ENCODE peak calls at places on chromosome 4, in five cellular contexts. D is central memory CD4-positive, alpha-beta T cell; Z is ureter; N is dermis microvascular lymphatic vessel endothelial cell; R is endothelial cell. A is an unnamed sample.
A peak's percentile ranks its signal among the peaks of the same experiment; 100 is the strongest.

GRCh38 chr4:169398294-169398693 is 127.5 kb upstream of the SH3RF1 start:
- DNase-seq in D (no peak), R (no peak), Z (no peak), N (peak; percentile 84), A (no peak)

GRCh38 chr4:78092850-78093249 is 35.7 kb downstream of the FRAS1 start:
- DNase-seq in D (no peak), Z (no peak), N (no peak), R (no peak), A (no peak)

GRCh38 chr4:102663073-102663472 is 97.7 kb downstream of the MANBA start:
- DNase-seq in D (no peak), Z (no peak), R (no peak), N (no peak), A (no peak)

GRCh38 chr4:169840554-169840953 is 82.8 kb upstream of the HPF1 start:
- DNase-seq in D (no peak), Z (no peak), N (no peak), R (no peak), A (no peak)

GRCh38 chr4:2302387-2303119 is 40.6 kb upstream of the MXD4 start:
- DNase-seq in R (no peak), D (no peak), N (no peak), Z (no peak), A (no peak)

GRCh38 chr4:77433102-77433733 is 172.4 kb upstream of the CXCL13 start:
- DNase-seq in Z (no peak), R (peak; percentile 31), D (peak; percentile 9), N (peak; percentile 53), A (no peak)

GRCh38 chr4:55181606-55182005 is 56.2 kb upstream of the KDR start:
- DNase-seq in R (no peak), Z (no peak), N (peak; percentile 53), D (no peak), A (no peak)

GRCh38 chr4:120977435-120977997 is 55.0 kb upstream of the PRDM5 start:
- DNase-seq in R (peak; percentile 9), N (peak; percentile 57), Z (no peak), D (no peak), A (no peak)

GRCh38 chr4:24808261-24808660 is 12.9 kb downstream of the SOD3 start:
- DNase-seq in Z (no peak), D (no peak), R (no peak), N (no peak), A (no peak)

GRCh38 chr4:57122959-57123358 is 12.8 kb upstream of the IGFBP7 start:
- DNase-seq in R (no peak), Z (no peak), N (no peak), D (no peak), A (no peak)

GRCh38 chr4:156223985-156224384 is 270.3 kb upstream of the CTSO start:
- DNase-seq in N (no peak), R (no peak), Z (no peak), D (no peak), A (no peak)

GRCh38 chr4:41748788-41749445 is 392 bp upstream of the PHOX2B start:
- DNase-seq in D (no peak), R (no peak), N (no peak), Z (no peak), A (no peak)

A was measured in mucosa of descending colon.